ENCODE peak calls at places on chromosome X, in seven cellular contexts. N is AG04450; I is heart right ventricle; C is CD8-positive, alpha-beta memory T cell; S is transverse colon; Z is RWPE1; Y is heart left ventricle. H is an unnamed sample.

GRCh38 chrX:152614786-152615185 is 22.9 kb upstream of the GABRQ start:
- DNase-seq in Y (no peak), S (no peak), N (no peak), C (no peak), I (no peak), Z (no peak), H (no peak)

GRCh38 chrX:9414416-9414815 is 50.4 kb upstream of the TBL1X start:
- DNase-seq in S (no peak), C (no peak), Z (no peak), Y (no peak), N (no peak), I (no peak), H (no peak)

GRCh38 chrX:65961714-65962113 is 78.2 kb downstream of the VSIG4 start:
- DNase-seq in N (no peak), C (no peak), I (no peak), Y (no peak), Z (no peak), S (no peak), H (no peak)

GRCh38 chrX:44903107-44903506 is 30.1 kb downstream of the KDM6A start:
- DNase-seq in I (no peak), C (no peak), Z (peak; percentile 21), S (no peak), N (peak; percentile 3), Y (no peak), H (no peak)

GRCh38 chrX:109954955-109955354 is 48.0 kb upstream of the TMEM164 start:
- DNase-seq in N (no peak), C (no peak), I (no peak), S (no peak), Y (no peak), Z (no peak), H (no peak)

GRCh38 chrX:44245730-44246129 is 97.7 kb downstream of the EFHC2 start:
- DNase-seq in Z (no peak), S (no peak), Y (no peak), C (peak; percentile 10), I (no peak), N (no peak), H (no peak)

GRCh38 chrX:53193093-53193492 is 31.9 kb downstream of the KDM5C start:
- DNase-seq in I (no peak), Z (no peak), N (no peak), Y (no peak), S (no peak), C (no peak), H (no peak)

GRCh38 chrX:3743821-3744439 is 30.5 kb upstream of the PRKX start:
- DNase-seq in Z (no peak), S (peak; percentile 9), Y (no peak), N (no peak), I (no peak), C (peak; percentile 84), H (no peak)

GRCh38 chrX:99798951-99799350 is 611.1 kb downstream of the PCDH19 start:
- DNase-seq in N (no peak), Y (no peak), I (no peak), Z (no peak), C (no peak), S (no peak), H (no peak)

DNA sequence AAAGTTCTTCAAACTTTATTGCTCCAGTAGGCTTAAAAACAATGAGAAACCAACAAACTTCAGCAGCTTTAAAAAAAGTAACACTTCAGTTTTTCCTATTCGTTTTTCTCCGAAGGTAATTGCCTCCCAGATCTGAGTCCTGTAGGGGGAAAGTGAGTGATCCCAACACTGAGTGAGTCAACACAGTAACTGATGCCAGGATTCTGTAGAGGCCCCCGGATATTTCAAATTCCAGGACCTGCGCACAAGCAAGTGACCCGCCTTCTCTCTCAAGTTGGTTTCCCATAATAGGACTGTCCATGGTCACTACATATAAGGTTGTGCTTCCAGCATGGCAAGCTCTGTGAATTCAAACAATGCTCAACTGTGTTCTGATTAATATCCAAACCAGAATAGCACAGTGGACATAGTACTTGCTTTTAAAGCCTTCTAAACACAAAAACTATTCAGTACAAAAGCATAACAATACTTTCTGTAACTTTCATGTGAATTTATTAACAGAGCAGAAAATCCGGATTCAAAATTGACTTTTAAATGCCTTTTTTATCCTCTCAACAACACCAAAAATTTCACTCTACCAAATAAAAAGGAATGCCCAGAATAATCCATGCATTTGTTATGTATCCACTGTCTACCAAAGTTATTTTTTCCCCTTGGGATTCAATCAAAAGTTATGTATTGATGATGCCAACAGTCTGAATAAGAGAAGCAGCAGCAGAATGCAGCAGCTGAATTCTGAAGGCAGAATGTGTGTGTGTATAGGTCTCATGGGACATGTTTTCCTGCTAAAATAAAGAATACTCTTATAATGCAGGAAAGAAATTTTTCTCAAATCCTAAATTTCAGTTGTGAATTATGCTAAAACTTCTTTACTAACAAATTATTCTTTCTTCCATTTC is at the start of gene DMD:
- DNase-seq in C (no peak), Y (peak; percentile 59), I (peak; percentile 71), N (peak; percentile 60), S (peak; percentile 20), Z (peak; percentile 5), H (no peak)
- H3K27ac ChIP-seq in C (no peak within 1 kb of the TSS), Y (peak within 1 kb of the TSS; percentile 53), I (peak within 1 kb of the TSS; percentile 59), N (no peak within 1 kb of the TSS), S (peak within 1 kb of the TSS; percentile 72), Z (no peak within 1 kb of the TSS), H (peak within 1 kb of the TSS; percentile 18)

GRCh38 chrX:145826466-145826865 is 8.8 kb downstream of the SLITRK2 start:
- DNase-seq in Y (no peak), C (no peak), S (no peak), I (no peak), N (no peak), Z (no peak), H (no peak)
- H3K27ac ChIP-seq in Y (no peak overlapping the region), C (no peak overlapping the region), S (no peak overlapping the region), I (no peak overlapping the region), N (no peak overlapping the region), Z (no peak overlapping the region), H (peak overlapping the region; percentile 63)

GRCh38 chrX:134883134-134883700 is 107.6 kb upstream of the SMIM10 start:
- DNase-seq in C (no peak), N (no peak), Y (no peak), I (no peak), S (no peak), Z (no peak), H (no peak)

GRCh38 chrX:134885336-134886016 is 105.3 kb upstream of the SMIM10 start:
- DNase-seq in Y (no peak), N (no peak), S (no peak), C (no peak), Z (no peak), I (no peak), H (no peak)

GRCh38 chrX:134891652-134892051 is 99.1 kb upstream of the SMIM10 start:
- DNase-seq in I (no peak), Y (no peak), S (no peak), Z (no peak), C (no peak), N (no peak), H (no peak)

GRCh38 chrX:134880866-134881265 is 109.9 kb upstream of the SMIM10 start:
- DNase-seq in I (no peak), N (no peak), S (no peak), Y (no peak), Z (no peak), C (no peak), H (no peak)

GRCh38 chrX:134886201-134886600 is 104.6 kb upstream of the SMIM10 start:
- DNase-seq in I (no peak), Y (no peak), S (no peak), Z (peak; percentile 49), N (no peak), C (no peak), H (no peak)
- H3K27ac ChIP-seq in I (no peak overlapping the region), Y (no peak overlapping the region), S (no peak overlapping the region), Z (no peak overlapping the region), N (no peak overlapping the region), C (no peak overlapping the region), H (no peak overlapping the region)

DNA sequence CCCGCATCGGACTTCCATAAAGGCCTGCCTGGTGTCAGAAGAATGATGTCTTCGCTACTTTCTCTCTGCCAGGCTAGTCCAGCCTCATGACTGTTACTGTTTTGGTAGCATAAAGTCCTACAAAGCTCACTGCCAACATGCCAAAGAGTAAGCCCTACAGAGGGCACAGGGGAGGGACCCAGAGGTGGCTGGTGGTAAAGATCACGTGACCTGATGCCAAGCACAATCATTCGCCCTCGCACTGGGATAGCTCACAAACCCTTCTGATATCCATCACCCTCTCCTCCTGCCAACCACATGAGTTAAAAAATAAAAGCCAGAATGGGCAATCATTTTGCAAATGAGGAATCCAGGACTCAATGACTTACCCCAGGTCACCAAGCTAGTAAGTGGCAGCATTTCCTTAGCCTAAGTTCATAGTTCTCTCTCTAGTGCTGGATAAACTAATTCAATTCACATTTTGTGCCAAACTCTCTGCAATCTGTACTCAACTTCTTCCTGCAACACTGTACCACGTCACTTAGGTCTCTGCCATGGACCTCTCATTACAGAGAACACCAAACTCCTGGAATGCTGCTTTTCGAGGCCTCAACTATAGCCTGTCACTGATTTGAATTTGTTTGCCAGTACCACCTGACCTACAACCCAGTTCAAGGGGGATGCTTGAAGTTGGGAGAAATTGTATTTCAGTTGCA is 178.1 kb downstream of the SH3KBP1 start:
- DNase-seq in N (no peak), S (no peak), C (no peak), I (no peak), Y (no peak), Z (no peak), H (no peak)
- H3K27ac ChIP-seq in N (no peak overlapping the region), S (no peak overlapping the region), C (no peak overlapping the region), I (no peak overlapping the region), Y (no peak overlapping the region), Z (no peak overlapping the region), H (no peak overlapping the region)

GRCh38 chrX:12344954-12345353 is 206.7 kb downstream of the FRMPD4 start:
- DNase-seq in Y (no peak), I (no peak), S (no peak), N (no peak), Z (no peak), C (no peak), H (no peak)

GRCh38 chrX:12339921-12340320 is 201.6 kb downstream of the FRMPD4 start:
- DNase-seq in I (no peak), N (no peak), S (no peak), Y (no peak), C (no peak), Z (no peak), H (no peak)
- H3K27ac ChIP-seq in I (no peak overlapping the region), N (no peak overlapping the region), S (no peak overlapping the region), Y (no peak overlapping the region), C (no peak overlapping the region), Z (no peak overlapping the region), H (no peak overlapping the region)

DNA sequence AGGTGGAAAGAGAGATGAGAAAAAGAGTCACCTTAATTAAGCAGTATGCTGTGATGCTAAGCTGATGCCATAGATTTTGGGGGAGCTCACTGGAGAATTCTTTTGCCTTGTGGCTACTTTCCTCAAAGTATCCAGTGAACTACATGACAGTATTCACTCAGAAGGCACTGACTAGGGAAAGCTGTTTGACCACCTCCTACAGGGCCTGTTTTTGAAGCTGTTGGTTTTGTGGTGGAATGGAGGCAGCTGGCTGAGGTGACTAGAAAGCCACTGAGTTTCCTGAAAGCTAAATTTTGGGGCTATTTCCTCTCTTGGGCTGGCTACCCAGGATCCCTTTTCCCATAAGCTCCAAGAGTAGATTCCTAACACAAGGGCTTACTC is 124.8 kb upstream of the EOLA2 start:
- DNase-seq in N (no peak), C (no peak), S (no peak), I (no peak), Y (no peak), Z (no peak), H (no peak)
- H3K27ac ChIP-seq in N (peak overlapping the region; percentile 39), C (no peak overlapping the region), S (no peak overlapping the region), I (no peak overlapping the region), Y (no peak overlapping the region), Z (no peak overlapping the region), H (no peak overlapping the region)